ENCODE peak calls at places on chromosomes 12 and 14, in five cellular contexts. M is HCT116, A is K562, R is HepG2, X is GM12878. T is an unnamed sample.

GRCh38 chr12:109578330-109578927 is 4.8 kb downstream of the MVK start:
- DNase-seq in R (no peak), M (no peak), X (no peak), A (no peak), T (no peak)

GRCh38 chr12:75481013-75481705 is 604 bp downstream of the GLIPR1 start:
- DNase-seq in R (no peak), M (no peak), X (no peak), A (no peak), T (no peak)

GRCh38 chr12:774051-774614 is 21.8 kb downstream of the WNK1 start:
- DNase-seq in R (no peak), A (no peak), X (no peak), M (no peak), T (no peak)

GRCh38 chr12:91100901-91101300 is 10.4 kb downstream of the LUM start:
- DNase-seq in A (no peak), R (no peak), X (no peak), M (no peak), T (no peak)

GRCh38 chr14:104107611-104108569 is 22.4 kb downstream of the ASPG start:
- DNase-seq in R (no peak), A (peak; percentile 24), X (no peak), M (no peak), T (no peak)

GRCh38 chr12:76688001-76688400 is 75.9 kb upstream of the ZDHHC17 start:
- DNase-seq in X (no peak), M (no peak), A (no peak), R (no peak), T (no peak)

GRCh38 chr14:22427771-22428228 is 161.2 kb downstream of the DAD1 start:
- DNase-seq in R (peak; percentile 81), X (no peak), M (no peak), A (no peak), T (no peak)

GRCh38 chr14:99579903-99580570 is 24.0 kb downstream of the CCDC85C start:
- DNase-seq in R (no peak), A (peak; percentile 28), M (peak; percentile 47), X (no peak), T (no peak)

GRCh38 chr12:6264402-6265037 is 46.0 kb upstream of the PLEKHG6 start:
- DNase-seq in A (no peak), R (no peak), X (no peak), M (no peak), T (no peak)

GRCh38 chr14:32709072-32709471 is 229.6 kb upstream of the NPAS3 start:
- DNase-seq in X (no peak), M (no peak), A (no peak), R (no peak), T (no peak)

GRCh38 chr12:62895351-62895750 is 39.6 kb downstream of the PPM1H start:
- DNase-seq in R (peak; percentile 25), X (no peak), M (no peak), A (no peak), T (no peak)

GRCh38 chr12:1533205-1533601 is 61.2 kb downstream of the FBXL14 start:
- DNase-seq in R (no peak), X (peak; percentile 46), M (no peak), A (peak; percentile 45), T (no peak)

GRCh38 chr12:92363295-92364146 is 217.9 kb upstream of the BTG1 start:
- DNase-seq in A (peak; percentile 25), X (peak; percentile 96), M (no peak), R (no peak), T (no peak)

GRCh38 chr12:121033625-121034349 is 5.3 kb downstream of the OASL start:
- DNase-seq in A (no peak), R (no peak), M (peak; percentile 39), X (peak; percentile 38), T (no peak)

GRCh38 chr12:50192908-50193307 is 25.7 kb upstream of the CERS5 start:
- DNase-seq in A (no peak), M (no peak), X (no peak), R (no peak), T (no peak)

GRCh38 chr14:72433511-72433910 is 460.4 kb downstream of the DPF3 start:
- DNase-seq in A (no peak), R (no peak), M (no peak), X (no peak), T (no peak)

GRCh38 chr12:50326636-50327284 is 43.4 kb upstream of the LIMA1 start:
- DNase-seq in R (peak; percentile 65), A (no peak), M (no peak), X (no peak), T (no peak)

GRCh38 chr14:65073605-65074201 is 28.6 kb downstream of the MAX start:
- DNase-seq in A (no peak), R (peak; percentile 45), X (no peak), M (no peak), T (no peak)

GRCh38 chr14:101467181-101467926 is 93.9 kb upstream of the DIO3 start:
- DNase-seq in X (no peak), M (no peak), R (no peak), A (no peak), T (no peak)

GRCh38 chr14:69982220-69982795 is 103.1 kb downstream of the SMOC1 start:
- DNase-seq in R (no peak), M (no peak), X (no peak), A (no peak), T (no peak)

GRCh38 chr14:19974844-19975243 is 547 bp upstream of the OR4K15 start:
- DNase-seq in R (no peak), A (no peak), X (no peak), M (no peak), T (no peak)

DNA sequence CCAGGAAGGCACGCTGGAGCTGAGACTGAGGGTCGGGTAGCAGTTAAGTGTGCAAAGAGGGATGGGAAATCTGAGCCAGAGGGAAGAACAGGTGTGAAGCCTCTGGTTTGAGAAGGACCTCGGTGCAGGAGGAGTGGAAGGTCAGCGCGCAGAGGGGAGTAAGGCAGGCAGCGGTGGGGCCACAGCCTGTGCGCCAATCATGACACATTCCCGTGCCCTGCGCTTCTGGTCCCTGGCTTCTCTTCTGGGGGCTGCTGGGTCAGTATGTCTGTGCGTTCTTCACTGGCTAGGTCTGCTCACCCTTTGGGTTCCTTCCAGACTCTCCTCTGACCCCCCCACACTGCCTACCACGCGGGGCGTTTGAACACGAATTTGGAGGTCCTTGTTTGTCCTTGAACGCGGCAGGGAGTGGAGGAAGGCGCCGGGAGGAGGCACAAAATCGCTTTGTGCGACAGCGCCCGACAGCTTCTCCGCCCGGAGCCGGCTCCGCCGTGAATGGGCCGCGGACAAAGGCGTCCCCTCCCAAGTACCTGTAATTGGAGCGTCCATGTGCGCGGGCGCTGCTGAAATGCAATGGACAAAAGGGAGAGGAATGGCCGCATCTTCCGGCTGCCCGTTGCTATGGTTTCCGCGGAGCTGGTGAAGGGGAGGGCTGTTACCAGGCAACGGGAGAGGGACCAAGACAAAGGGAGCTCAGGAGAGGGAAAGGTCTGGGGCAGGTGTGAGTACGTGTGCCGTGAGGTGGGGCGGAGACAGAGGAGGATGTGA is 207.2 kb upstream of the SRRM4 start:
- DNase-seq in X (no peak), R (no peak), M (no peak), A (no peak), T (peak; percentile 65)
- TF ChIP-seq ZNF274 in X (no peak), R (no peak), M (no peak), A (no peak), T (no peak)

GRCh38 chr12:30752255-30752654 is 2.5 kb downstream of the CAPRIN2 start:
- DNase-seq in X (no peak), M (no peak), R (no peak), A (no peak), T (no peak)

GRCh38 chr12:30754750-30755394 is at the start of gene CAPRIN2:
- DNase-seq in R (peak; percentile 90), X (peak; percentile 52), M (peak; percentile 89), A (peak; percentile 91), T (peak; percentile 100)

GRCh38 chr12:30754383-30754749 is 385 bp downstream of the CAPRIN2 start:
- DNase-seq in R (no peak), X (no peak), A (no peak), M (no peak), T (no peak)

GRCh38 chr12:30753761-30754382 is 879 bp downstream of the CAPRIN2 start:
- DNase-seq in R (no peak), A (no peak), M (no peak), X (no peak), T (peak; percentile 57)

GRCh38 chr12:30753233-30753632 is 1.5 kb downstream of the CAPRIN2 start:
- DNase-seq in X (no peak), A (peak; percentile 50), M (no peak), R (peak; percentile 56), T (peak; percentile 69)
- H3K9ac ChIP-seq in X (no peak overlapping the region), A (no peak overlapping the region), M (peak overlapping the region; percentile 72), R (peak overlapping the region; percentile 71), T (peak overlapping the region; percentile 77)

DNA sequence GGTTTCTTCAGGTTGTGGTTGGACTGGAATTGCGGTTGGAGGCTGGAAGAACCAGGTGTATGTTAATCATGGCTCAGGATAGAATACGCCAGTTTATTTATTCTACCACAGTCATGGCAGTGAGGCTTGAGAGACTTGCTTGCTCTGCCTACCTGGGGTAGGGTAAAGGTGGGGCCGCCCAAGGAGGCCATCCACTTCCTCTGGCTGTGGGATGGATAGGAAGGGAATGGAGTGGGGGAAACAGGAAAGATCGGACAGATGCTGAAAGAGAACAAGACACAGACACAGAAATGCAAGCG is 8.1 kb downstream of the SHMT2 start:
- DNase-seq in R (no peak), M (no peak), A (no peak), X (no peak), T (no peak)
- H3K4me1 ChIP-seq in R (peaks cover 83% of the 10 kb centered on the region), M (peaks cover 20% of the 10 kb centered on the region), A (peaks cover 83% of the 10 kb centered on the region), X (peaks cover 38% of the 10 kb centered on the region), T (peaks cover 22% of the 10 kb centered on the region)

GRCh38 chr12:57474862-57475261 is 4.8 kb downstream of the ARHGAP9 start:
- DNase-seq in A (no peak), M (no peak), X (no peak), R (no peak), T (no peak)

GRCh38 chr12:57475271-57476161 is 4.2 kb downstream of the ARHGAP9 start:
- DNase-seq in X (no peak), A (no peak), M (no peak), R (no peak), T (no peak)

GRCh38 chr12:57473886-57474285 is 5.8 kb downstream of the ARHGAP9 start:
- DNase-seq in R (no peak), A (no peak), M (no peak), X (no peak), T (no peak)

GRCh38 chr12:57473392-57473791 is 6.3 kb downstream of the ARHGAP9 start:
- DNase-seq in R (no peak), X (no peak), M (no peak), A (no peak), T (no peak)

GRCh38 chr12:57474430-57474829 is 5.2 kb downstream of the ARHGAP9 start:
- DNase-seq in M (no peak), R (no peak), A (no peak), X (no peak), T (no peak)
- TF ChIP-seq ZNF274 in M (no peak), R (no peak), A (no peak), X (no peak), T (no peak)